ENCODE peak calls at places on chromosomes 4 and X, in seven cellular contexts. P is gastrocnemius medialis; C is mesothelial cell of epicardium; I is T-helper 2 cell treated with Interferon-gamma antibody and Interleukin-4, amounts not matched to agents 5 μg/mL and 100 μg/mL, for 36 hours; Z is kidney tubule cell; G is mammary epithelial cell; Y is activated T-cell treated with anti-CD3 and anti-CD28 coated beads for 1 hour. B is an unnamed sample.

GRCh38 chr4:38601244-38601915 is 62.6 kb upstream of the KLF3 start:
- DNase-seq in Z (peak; percentile 30), G (peak; percentile 31), P (no peak), Y (no peak), I (no peak), C (no peak), B (no peak)

GRCh38 chr4:122658818-122659295 is 38.0 kb upstream of the IL21 start:
- DNase-seq in Z (no peak), Y (no peak), G (peak; percentile 56), C (no peak), P (no peak), I (peak; percentile 21), B (no peak)

GRCh38 chr4:186932631-186933150 is 209.0 kb upstream of the FAT1 start:
- DNase-seq in C (no peak), G (no peak), I (no peak), Y (no peak), Z (peak; percentile 41), P (no peak), B (no peak)

GRCh38 chr4:133776961-133777360 is 424.6 kb downstream of the PABPC4L start:
- DNase-seq in I (no peak), G (no peak), C (no peak), Y (no peak), Z (no peak), P (no peak), B (no peak)

GRCh38 chr4:53515076-53515475 is 76.2 kb downstream of the LNX1 start:
- DNase-seq in Y (no peak), G (no peak), P (no peak), C (no peak), Z (no peak), I (no peak), B (no peak)

GRCh38 chr4:152014280-152014679 is 253.5 kb upstream of the GATB start:
- DNase-seq in C (no peak), P (no peak), Z (no peak), I (peak; percentile 10), G (no peak), Y (no peak), B (peak; percentile 4)

GRCh38 chr4:18020145-18020670 is 1.3 kb downstream of the LCORL start:
- DNase-seq in Y (no peak), P (no peak), I (peak; percentile 4), C (no peak), Z (peak; percentile 6), G (peak; percentile 13), B (no peak)

GRCh38 chrX:119496521-119496829 is 28.2 kb downstream of the SLC25A5 start:
- DNase-seq in P (no peak), I (no peak), Y (no peak), Z (no peak), C (no peak), G (no peak), B (no peak)

GRCh38 chr4:177596035-177596434 is 153.8 kb upstream of the AGA start:
- DNase-seq in Z (peak; percentile 92), Y (no peak), I (peak; percentile 54), P (peak; percentile 4), G (peak; percentile 83), C (no peak), B (no peak)

GRCh38 chr4:1490906-1491629 is 84.8 kb upstream of the NKX1-1 start:
- DNase-seq in C (no peak), I (no peak), Y (no peak), P (no peak), Z (no peak), G (no peak), B (no peak)

GRCh38 chrX:34401411-34401810 is 255.7 kb downstream of the TMEM47 start:
- DNase-seq in Z (no peak), P (no peak), C (no peak), I (no peak), G (peak; percentile 5), Y (no peak), B (no peak)

GRCh38 chr4:65661469-65661868 is 8.8 kb downstream of the EPHA5 start:
- DNase-seq in C (no peak), Z (no peak), P (no peak), G (no peak), I (no peak), Y (no peak), B (no peak)